ENCODE peak calls at places on chromosomes 11 and 22, in five cellular contexts. H is spleen, Y is lower lobe of right lung, L is psoas muscle, X is transverse colon. R is an unnamed sample.
A peak's percentile ranks its signal among the peaks of the same experiment; 100 is the strongest.

GRCh38 chr22:44085743-44086741 is 61.9 kb downstream of the PARVB start:
- DNase-seq in H (no peak), Y (peak; percentile 53), L (peak; percentile 75), X (peak; percentile 72), R (peak; percentile 29)

GRCh38 chr22:50416996-50417395 is 57.8 kb downstream of the SBF1 start:
- DNase-seq in H (no peak), X (no peak), Y (no peak), L (no peak), R (no peak)

GRCh38 chr11:26753738-26754504 is 32.1 kb upstream of the SLC5A12 start:
- DNase-seq in Y (no peak), X (peak; percentile 35), L (peak; percentile 18), H (no peak), R (no peak)

GRCh38 chr11:74689666-74690065 is 41.6 kb downstream of the CHRDL2 start:
- DNase-seq in L (no peak), X (no peak), H (peak; percentile 2), Y (no peak), R (no peak)

GRCh38 chr11:101138245-101138930 is 8.8 kb upstream of the PGR start:
- DNase-seq in L (no peak), H (no peak), X (no peak), Y (no peak), R (no peak)

GRCh38 chr11:70934999-70935768 is 317.2 kb downstream of the SHANK2 start:
- DNase-seq in L (no peak), H (no peak), Y (no peak), X (no peak), R (no peak)

GRCh38 chr22:39839198-39839597 is 54.4 kb downstream of the ENTHD1 start:
- DNase-seq in X (no peak), L (no peak), Y (no peak), H (no peak), R (no peak)

GRCh38 chr22:26585104-26585790 is 4.7 kb downstream of the TPST2 start:
- DNase-seq in Y (peak; percentile 66), X (no peak), L (peak; percentile 69), H (peak; percentile 66), R (no peak)

GRCh38 chr11:9351956-9352355 is 32.5 kb upstream of the IPO7 start:
- DNase-seq in L (no peak), H (no peak), X (no peak), Y (no peak), R (no peak)

GRCh38 chr22:37628830-37629229 is 10.6 kb upstream of the SH3BP1 start:
- DNase-seq in Y (no peak), L (no peak), X (no peak), H (no peak), R (no peak)

GRCh38 chr11:115498354-115498753 is 5.9 kb downstream of the CADM1 start:
- DNase-seq in H (no peak), X (no peak), Y (no peak), L (no peak), R (no peak)

GRCh38 chr11:99281331-99281730 is 260.6 kb downstream of the CNTN5 start:
- DNase-seq in L (no peak), X (no peak), Y (no peak), H (no peak), R (no peak)
- H3K27ac ChIP-seq in L (no peak overlapping the region), X (no peak overlapping the region), Y (no peak overlapping the region), H (no peak overlapping the region), R (no peak overlapping the region)

GRCh38 chr22:19753090-19753842 is 7.3 kb upstream of the TBX1 start:
- DNase-seq in X (no peak), L (no peak), H (no peak), Y (no peak), R (no peak)

GRCh38 chr22:19753996-19754700 is 6.4 kb upstream of the TBX1 start:
- DNase-seq in Y (no peak), H (no peak), X (no peak), L (no peak), R (no peak)

GRCh38 chr22:19749876-19750275 is 10.7 kb upstream of the TBX1 start:
- DNase-seq in H (no peak), Y (no peak), L (peak; percentile 37), X (no peak), R (no peak)

GRCh38 chr22:19750666-19751490 is 9.7 kb upstream of the TBX1 start:
- DNase-seq in Y (no peak), X (no peak), L (no peak), H (no peak), R (no peak)

GRCh38 chr22:19751497-19752245 is 8.9 kb upstream of the TBX1 start:
- DNase-seq in X (no peak), Y (no peak), H (no peak), L (no peak), R (no peak)
- H3K27me3 ChIP-seq in X (peaks cover 61% of the 10 kb centered on the region), Y (peaks cover 62% of the 10 kb centered on the region), H (peaks cover 32% of the 10 kb centered on the region), L (no peaks in the 10 kb centered on the region), R (peaks cover 11% of the 10 kb centered on the region)

GRCh38 chr11:124642628-124643027 is 20.0 kb downstream of the TBRG1 start:
- DNase-seq in H (no peak), X (no peak), Y (no peak), L (no peak), R (no peak)

GRCh38 chr11:124646148-124646547 is 23.5 kb downstream of the TBRG1 start:
- DNase-seq in L (no peak), Y (no peak), H (no peak), X (no peak), R (no peak)

GRCh38 chr11:124643605-124644425 is 21.2 kb downstream of the TBRG1 start:
- DNase-seq in H (no peak), L (no peak), X (no peak), Y (no peak), R (no peak)

GRCh38 chr11:124643042-124643604 is 20.5 kb downstream of the TBRG1 start:
- DNase-seq in X (no peak), Y (no peak), H (no peak), L (no peak), R (no peak)

DNA sequence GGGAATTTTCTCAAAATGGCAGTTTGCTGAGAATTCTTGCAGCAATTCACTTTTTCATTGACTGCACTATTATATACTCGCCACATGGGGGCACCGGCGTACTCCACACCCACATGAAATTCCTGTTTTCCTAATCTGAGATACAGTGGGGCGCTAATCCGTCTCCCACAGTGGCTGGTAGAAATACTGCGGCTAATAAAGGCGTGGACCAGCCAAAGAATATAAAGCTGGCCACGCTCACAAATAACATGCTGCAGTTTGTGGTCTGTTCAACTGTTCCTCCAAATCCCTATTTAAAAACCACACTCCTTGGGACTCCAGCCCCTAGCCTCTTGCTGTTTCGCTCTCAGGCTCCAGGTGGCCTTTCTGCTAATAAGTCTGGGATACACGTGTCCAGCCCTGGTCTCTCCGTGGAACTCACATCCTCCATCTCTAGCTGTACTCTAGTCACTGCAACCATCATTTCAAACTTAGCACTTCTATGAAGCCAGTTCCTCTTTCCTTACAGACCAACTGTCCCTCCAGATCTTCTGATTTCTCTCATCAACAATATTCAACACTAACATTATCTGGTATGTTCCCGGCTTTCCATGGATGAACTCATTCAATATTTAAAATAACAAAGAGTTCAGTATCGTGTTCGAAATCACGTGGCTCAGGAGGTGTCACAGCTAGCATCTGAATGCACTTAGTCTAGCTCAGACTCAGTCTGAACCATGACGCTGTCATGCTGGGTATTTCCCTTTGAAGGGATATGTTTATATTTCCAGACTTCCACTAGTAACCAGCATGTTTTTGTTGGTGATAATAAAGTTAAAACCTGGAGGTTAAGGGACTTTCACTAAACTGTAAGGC is 22.0 kb downstream of the TBRG1 start:
- DNase-seq in L (peak; percentile 42), H (no peak), Y (peak; percentile 51), X (peak; percentile 46), R (peak; percentile 28)
- H3K4me1 ChIP-seq in L (no peaks in the 10 kb centered on the region), H (peaks cover 10% of the 10 kb centered on the region), Y (peaks cover 7% of the 10 kb centered on the region), X (peaks cover 3% of the 10 kb centered on the region), R (no peaks in the 10 kb centered on the region)

DNA sequence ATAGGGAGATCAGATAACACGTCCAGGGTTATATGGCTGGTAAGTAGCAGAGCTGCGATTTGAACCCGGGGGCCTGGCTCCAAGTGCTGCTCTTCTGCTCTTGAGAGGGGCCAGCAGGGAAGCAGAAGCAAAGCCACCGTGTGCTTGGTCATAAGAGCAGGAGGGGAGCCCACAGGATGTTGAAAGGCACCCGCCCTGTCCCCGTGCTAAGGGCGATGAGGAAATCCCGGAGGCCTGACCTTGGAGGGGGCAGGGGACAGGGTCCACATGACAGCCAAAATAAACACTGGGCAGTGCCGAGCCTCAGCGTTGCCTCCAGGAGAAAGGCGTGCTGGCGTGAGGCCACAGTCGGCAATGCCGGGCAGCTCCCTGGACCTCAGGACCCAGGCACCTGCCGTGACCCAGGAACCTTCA is 28.8 kb downstream of the TOM1 start:
- DNase-seq in L (peak; percentile 52), Y (peak; percentile 78), H (peak; percentile 88), X (no peak), R (no peak)
- H3K27ac ChIP-seq in L (peak overlapping the region; percentile 32), Y (peak overlapping the region; percentile 46), H (peak overlapping the region; percentile 27), X (no peak overlapping the region), R (no peak overlapping the region)

DNA sequence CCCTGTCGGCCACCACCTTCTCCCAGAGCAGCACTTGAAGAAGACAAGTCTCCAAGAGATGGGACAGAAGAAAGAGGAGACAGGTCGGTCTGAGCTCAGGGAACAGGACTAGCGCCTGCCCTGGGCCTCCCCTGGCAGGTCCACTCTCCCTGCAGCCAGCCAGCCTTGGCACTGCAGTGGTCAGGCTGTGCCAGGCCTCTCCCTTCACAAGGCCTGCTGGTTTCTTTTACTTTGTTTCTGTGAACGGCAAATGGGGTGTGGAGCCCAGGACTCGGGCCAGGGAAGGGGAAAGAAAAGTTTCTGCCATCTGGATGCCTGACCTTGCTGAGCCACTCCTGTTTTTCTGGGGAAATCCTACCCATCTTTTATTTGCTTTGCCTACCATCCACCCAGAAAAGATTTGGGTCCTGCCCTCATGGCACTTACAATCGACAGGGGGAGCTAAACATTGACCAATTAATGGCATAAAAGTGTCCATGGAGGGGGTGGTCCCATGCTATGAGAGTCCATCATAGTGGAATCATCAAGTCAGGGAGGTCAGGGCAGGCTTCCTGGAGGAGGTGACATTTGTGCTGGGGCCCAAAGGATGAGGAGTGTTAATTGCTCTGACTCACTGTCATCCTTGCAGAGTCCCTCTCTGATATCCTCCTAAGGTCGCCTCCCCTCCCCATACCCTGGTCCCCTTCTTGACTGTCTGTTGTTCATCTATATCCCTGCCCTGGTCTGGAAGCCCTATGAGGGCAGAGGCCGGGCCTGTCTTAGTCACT is 65.2 kb downstream of the NFAM1 start:
- DNase-seq in L (peak; percentile 47), H (no peak), X (peak; percentile 28), Y (no peak), R (no peak)
- H3K27me3 ChIP-seq in L (no peaks in the 10 kb centered on the region), H (peaks cover 22% of the 10 kb centered on the region), X (peaks cover 17% of the 10 kb centered on the region), Y (peaks cover 37% of the 10 kb centered on the region), R (peaks cover 18% of the 10 kb centered on the region)

GRCh38 chr22:29000225-29000556 is 61.4 kb downstream of the C22orf31 start:
- DNase-seq in L (no peak), Y (no peak), X (no peak), H (no peak), R (no peak)
- H3K4me1 ChIP-seq in L (peaks cover 40% of the 10 kb centered on the region), Y (peaks cover 16% of the 10 kb centered on the region), X (peaks cover 17% of the 10 kb centered on the region), H (no peaks in the 10 kb centered on the region), R (no peaks in the 10 kb centered on the region)